ENCODE peak calls at places on chromosomes 12 and 14, in five cellular contexts. A is Peyer's patch, C is uterus, B is HepG2, I is endothelial cell of umbilical vein. N is an unnamed sample.
A peak's percentile ranks its signal among the peaks of the same experiment; 100 is the strongest.

GRCh38 chr12:68930178-68930577 is 2.8 kb downstream of the CPM start:
- DNase-seq in A (no peak), C (no peak), B (no peak), I (no peak), N (no peak)

GRCh38 chr14:85853996-85854526 is 324.1 kb downstream of the FLRT2 start:
- DNase-seq in A (no peak), C (no peak), B (no peak), I (no peak), N (no peak)

GRCh38 chr14:67515386-67516079 is 17.6 kb upstream of the PLEKHH1 start:
- DNase-seq in A (peak; percentile 44), C (no peak), B (no peak), I (no peak), N (no peak)

GRCh38 chr12:10190558-10191388 is 11.9 kb downstream of the TMEM52B start:
- DNase-seq in A (no peak), C (peak; percentile 37), B (peak; percentile 40), I (peak; percentile 74), N (no peak)

GRCh38 chr12:112839386-112839972 is 47.9 kb downstream of the RPH3A start:
- DNase-seq in A (no peak), C (no peak), B (peak; percentile 85), I (peak; percentile 88), N (no peak)

GRCh38 chr14:74015965-74016364 is 3.1 kb downstream of the ENTPD5 start:
- DNase-seq in A (no peak), C (no peak), B (no peak), I (no peak), N (no peak)

GRCh38 chr12:96878704-96879103 is 28.4 kb upstream of the NEDD1 start:
- DNase-seq in A (no peak), C (no peak), B (no peak), I (no peak), N (no peak)

GRCh38 chr12:47938093-47938492 is 25.3 kb upstream of the TMEM106C start:
- DNase-seq in A (no peak), C (no peak), B (no peak), I (no peak), N (no peak)

GRCh38 chr12:58425481-58426392 is 484.4 kb downstream of the ATP23 start:
- DNase-seq in A (no peak), C (no peak), B (peak; percentile 37), I (peak; percentile 95), N (no peak)
- H3K4me3 ChIP-seq in A (no peak overlapping the region), C (no peak overlapping the region), B (no peak overlapping the region), I (peak overlapping the region; percentile 1), N (no peak overlapping the region)

DNA sequence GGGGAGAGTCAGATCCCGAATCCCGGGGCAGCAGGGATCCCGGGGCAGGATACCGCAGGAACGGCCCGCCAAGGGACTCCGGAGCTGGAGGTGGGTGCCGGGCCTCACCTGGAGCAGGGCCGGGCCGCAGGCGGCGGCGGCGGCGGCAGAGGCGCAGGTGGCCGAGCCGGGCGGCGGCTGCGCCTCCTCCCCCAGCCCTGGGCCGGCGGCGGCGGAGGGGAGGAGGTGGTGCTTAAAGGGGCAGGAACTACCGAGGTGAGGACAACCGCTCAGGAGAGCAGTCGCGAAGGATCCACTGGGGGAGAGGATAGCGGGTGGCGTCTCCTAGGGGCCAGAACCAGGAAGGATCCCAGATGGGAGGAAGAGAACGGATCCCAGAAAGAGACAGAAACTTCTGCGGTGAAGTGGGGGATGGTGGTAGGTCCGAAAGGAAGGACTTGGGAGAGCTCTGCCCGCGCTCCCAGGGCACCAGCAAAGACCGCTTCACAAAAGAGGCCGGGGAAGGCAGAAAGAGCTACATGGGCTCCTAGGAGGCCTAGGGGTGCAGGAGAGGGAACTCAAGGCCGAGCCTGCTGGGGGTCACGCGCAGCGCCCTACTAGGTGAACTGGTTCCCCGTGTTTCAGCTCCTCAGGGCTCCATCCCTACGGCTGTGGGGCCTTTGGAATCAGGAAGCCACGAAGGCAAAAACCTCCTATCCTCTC is 4.9 kb upstream of the BAZ2A start:
- DNase-seq in A (peak; percentile 77), C (peak; percentile 82), B (peak; percentile 75), I (peak; percentile 70), N (peak; percentile 85)
- TF ChIP-seq CTCF in A (peak; percentile 25), C (peak; percentile 60), B (peak; percentile 61), I (no peak), N (no peak)

DNA sequence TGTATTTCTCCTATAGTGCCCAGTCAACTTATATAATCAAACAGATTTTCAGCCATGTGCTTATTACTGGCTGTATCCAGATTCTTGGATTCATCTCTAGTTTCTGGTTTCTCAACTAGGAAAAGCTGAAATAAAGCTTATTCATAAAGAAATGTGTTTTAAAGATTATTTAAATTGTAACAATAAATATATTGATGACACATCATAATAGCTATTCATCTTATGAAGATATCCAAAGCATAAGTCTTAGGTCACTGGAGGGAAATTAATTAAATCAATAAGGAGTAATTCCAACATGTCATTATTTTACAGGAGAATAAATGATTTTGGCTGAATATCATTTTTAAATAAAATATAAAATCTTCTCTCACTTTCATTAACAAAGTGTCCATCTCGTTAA is 32.1 kb upstream of the KRR1 start:
- DNase-seq in A (no peak), C (no peak), B (no peak), I (no peak), N (no peak)
- TF ChIP-seq POLR2A in A (no peak), C (no peak), B (no peak), I (no peak), N (no peak)

GRCh38 chr14:21313512-21313911 is 33.6 kb downstream of the RPGRIP1 start:
- DNase-seq in A (no peak), C (no peak), B (no peak), I (no peak), N (no peak)
- H3K4me3 ChIP-seq in A (no peak overlapping the region), C (no peak overlapping the region), B (no peak overlapping the region), I (no peak overlapping the region), N (no peak overlapping the region)

GRCh38 chr12:89073659-89074058 is 278.6 kb downstream of the DUSP6 start:
- DNase-seq in A (no peak), C (no peak), B (no peak), I (no peak), N (no peak)

GRCh38 chr12:89072303-89073026 is 279.8 kb downstream of the DUSP6 start:
- DNase-seq in A (no peak), C (no peak), B (no peak), I (no peak), N (no peak)

GRCh38 chr12:89080797-89081470 is 271.4 kb downstream of the DUSP6 start:
- DNase-seq in A (no peak), C (no peak), B (no peak), I (peak; percentile 86), N (no peak)

GRCh38 chr12:89073027-89073398 is 279.3 kb downstream of the DUSP6 start:
- DNase-seq in A (no peak), C (no peak), B (no peak), I (peak; percentile 91), N (no peak)

GRCh38 chr12:89075890-89076591 is 276.3 kb downstream of the DUSP6 start:
- DNase-seq in A (no peak), C (no peak), B (no peak), I (no peak), N (no peak)
- TF ChIP-seq CTCF in A (no peak), C (no peak), B (no peak), I (no peak), N (no peak)

DNA sequence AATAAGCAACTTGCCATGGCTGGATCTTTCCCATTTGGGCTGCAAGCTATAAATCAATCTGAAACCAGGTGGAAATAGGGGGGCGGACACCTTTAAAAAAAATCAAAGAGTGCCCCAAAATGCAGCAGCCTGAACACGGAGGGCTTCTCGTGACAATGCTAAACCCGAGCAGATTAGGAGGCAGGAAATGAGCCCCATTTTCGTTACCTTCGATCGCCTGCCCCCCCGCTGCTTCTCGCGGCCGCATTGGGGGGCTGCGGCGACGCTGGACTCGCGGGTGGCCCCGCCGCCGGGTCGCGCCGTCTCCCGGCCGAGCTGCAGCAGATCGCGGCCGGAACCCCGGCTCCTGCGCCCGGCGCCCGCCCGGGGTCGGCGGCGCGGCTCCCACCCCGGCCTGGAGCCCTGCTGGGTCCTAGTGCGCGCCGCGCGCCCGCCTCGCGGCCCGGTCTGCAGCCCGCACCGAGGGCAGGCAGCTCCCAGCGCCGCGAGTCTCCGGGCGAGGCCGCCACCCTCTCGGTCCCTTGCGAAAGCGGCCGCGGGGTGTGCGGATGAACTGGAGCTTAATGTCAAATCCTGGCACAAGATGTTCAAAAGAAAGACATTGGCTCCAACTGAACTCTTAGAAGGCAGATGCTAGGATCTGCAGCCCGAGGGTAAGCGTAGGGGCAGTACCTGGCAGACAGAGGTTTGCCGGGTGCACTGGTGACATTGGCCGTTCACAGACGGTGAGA is 202.0 kb upstream of the FOXN3 start:
- DNase-seq in A (peak; percentile 62), C (peak; percentile 24), B (peak; percentile 12), I (peak; percentile 61), N (no peak)
- TF ChIP-seq POLR2A in A (no peak), C (no peak), B (no peak), I (peak; percentile 65), N (no peak)

GRCh38 chr12:53617700-53618099 is 8.5 kb downstream of the ATF7 start:
- DNase-seq in A (no peak), C (no peak), B (no peak), I (peak; percentile 77), N (no peak)
- H3K4me3 ChIP-seq in A (no peak overlapping the region), C (no peak overlapping the region), B (no peak overlapping the region), I (peak overlapping the region; percentile 67), N (peak overlapping the region; percentile 52)

DNA sequence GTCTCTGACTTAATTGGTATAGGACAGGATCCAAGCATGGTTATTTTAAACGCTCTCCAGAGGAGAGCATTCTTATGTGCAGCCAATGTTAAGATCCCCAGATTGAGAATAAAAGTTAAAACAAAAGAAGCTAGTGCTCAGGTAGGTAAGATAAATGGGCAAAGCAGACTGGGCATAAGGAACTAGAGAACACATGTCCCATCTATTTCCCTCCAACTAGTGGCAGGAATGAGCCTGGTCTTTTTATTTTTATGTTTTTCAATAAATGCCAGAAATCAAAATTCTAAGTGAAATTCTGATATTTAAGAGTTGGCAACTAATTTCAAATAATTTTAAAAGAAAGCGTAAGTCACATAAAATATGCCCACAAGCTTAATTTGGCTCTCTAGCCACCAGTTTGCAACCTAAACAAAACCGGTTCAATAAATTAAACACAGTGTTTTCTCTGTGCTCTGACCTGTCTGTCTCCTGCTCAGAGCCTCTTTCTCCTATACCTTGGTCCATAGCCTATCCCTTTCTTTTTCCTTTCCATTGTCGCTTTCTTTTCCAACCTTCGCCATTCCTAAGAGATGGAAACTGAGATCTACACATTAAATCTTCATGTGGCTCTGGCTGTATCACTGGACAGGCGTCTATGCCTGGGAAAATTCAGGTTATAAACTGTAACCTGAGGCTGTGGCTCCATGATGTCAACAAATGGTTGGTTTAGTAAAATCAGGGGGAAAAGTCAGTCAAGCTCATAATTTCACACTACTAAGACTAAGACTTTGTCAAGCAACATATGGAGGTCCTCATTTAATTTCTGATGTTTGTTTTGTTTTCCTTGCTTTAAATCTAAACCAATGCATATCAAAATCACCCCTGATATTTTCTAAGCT is 5.5 kb downstream of the SLC38A1 start:
- DNase-seq in A (no peak), C (no peak), B (no peak), I (no peak), N (no peak)
- TF ChIP-seq CTCF in A (no peak), C (no peak), B (no peak), I (no peak), N (peak; percentile 25)